ENCODE peak calls at places on chromosomes 4 and X, in four cellular contexts. One of them, this sample, is unnamed.

GRCh38 chrX:150312931-150313330 is 50.2 kb upstream of the MAMLD1 start:
- DNase-seq in AG10803: no peak
- DNase-seq in choroid plexus epithelial cell: no peak
- DNase-seq in left cardiac atrium: no peak
- DNase-seq in this sample: no peak

GRCh38 chrX:151970661-151971060 is 3.8 kb downstream of the GABRE start:
- DNase-seq in AG10803: peak
- DNase-seq in choroid plexus epithelial cell: peak
- DNase-seq in left cardiac atrium: peak
- DNase-seq in this sample: no peak

GRCh38 chr4:7255996-7256395 is 63.7 kb downstream of the SORCS2 start:
- DNase-seq in AG10803: no peak
- DNase-seq in choroid plexus epithelial cell: no peak
- DNase-seq in left cardiac atrium: no peak
- DNase-seq in this sample: no peak

GRCh38 chrX:11188664-11189063 is 77.5 kb downstream of the HCCS start:
- DNase-seq in AG10803: peak
- DNase-seq in choroid plexus epithelial cell: peak
- DNase-seq in left cardiac atrium: no peak
- DNase-seq in this sample: no peak

GRCh38 chr4:182206916-182207315 is 36.3 kb upstream of the TENM3 start:
- DNase-seq in AG10803: no peak
- DNase-seq in choroid plexus epithelial cell: peak
- DNase-seq in left cardiac atrium: no peak
- DNase-seq in this sample: no peak

GRCh38 chrX:9909254-9909653 is 57.9 kb upstream of the CLDN34 start:
- DNase-seq in AG10803: no peak
- DNase-seq in choroid plexus epithelial cell: no peak
- DNase-seq in left cardiac atrium: no peak
- DNase-seq in this sample: no peak

GRCh38 chrX:3204606-3205005 is 141.8 kb downstream of the MXRA5 start:
- DNase-seq in AG10803: peak
- DNase-seq in choroid plexus epithelial cell: peak
- DNase-seq in left cardiac atrium: no peak
- DNase-seq in this sample: no peak

GRCh38 chr4:140090215-140090731 is 63.7 kb downstream of the MAML3 start:
- DNase-seq in AG10803: peak
- DNase-seq in choroid plexus epithelial cell: peak
- DNase-seq in left cardiac atrium: no peak
- DNase-seq in this sample: peak

GRCh38 chr4:56728512-56728911 is 47.4 kb upstream of the HOPX start:
- DNase-seq in AG10803: peak
- DNase-seq in choroid plexus epithelial cell: peak
- DNase-seq in left cardiac atrium: peak
- DNase-seq in this sample: peak

GRCh38 chr4:183600189-183600685 is 58.7 kb downstream of the RWDD4 start:
- DNase-seq in AG10803: no peak
- DNase-seq in choroid plexus epithelial cell: peak
- DNase-seq in left cardiac atrium: no peak
- DNase-seq in this sample: peak

GRCh38 chr4:168637872-168638756 is 141.3 kb downstream of the PALLD start:
- DNase-seq in AG10803: peak
- DNase-seq in choroid plexus epithelial cell: peak
- DNase-seq in left cardiac atrium: no peak
- DNase-seq in this sample: no peak

GRCh38 chr4:142838781-142839180 is 7.3 kb downstream of the INPP4B start:
- DNase-seq in AG10803: no peak
- DNase-seq in choroid plexus epithelial cell: no peak
- DNase-seq in left cardiac atrium: no peak
- DNase-seq in this sample: no peak

GRCh38 chr4:155017426-155017825 is 191.0 kb upstream of the NPY2R start:
- DNase-seq in AG10803: no peak
- DNase-seq in choroid plexus epithelial cell: no peak
- DNase-seq in left cardiac atrium: no peak
- DNase-seq in this sample: no peak